ENCODE peak calls at places on chromosome 6, in five cellular contexts. W is neural progenitor cell, S is pancreas, D is spleen, J is adrenal gland. K is an unnamed sample. For H3K36me3, the result is how much of the 10 kb centered on the place peaks cover.

GRCh38 chr6:116088946-116089345 is 11.7 kb upstream of the NT5DC1 start:
- DNase-seq in W (no peak), J (no peak), S (no peak), D (no peak), K (no peak)

GRCh38 chr6:137923866-137924616 is 57.0 kb downstream of the TNFAIP3 start:
- DNase-seq in J (no peak), D (no peak), S (no peak), W (no peak), K (no peak)

GRCh38 chr6:37624606-37625574 is 72.8 kb downstream of the MDGA1 start:
- DNase-seq in W (no peak), J (peak), S (peak), D (peak), K (peak)

GRCh38 chr6:958531-958930 is 265.6 kb upstream of the EXOC2 start:
- DNase-seq in D (no peak), J (no peak), W (no peak), S (no peak), K (no peak)

GRCh38 chr6:3540980-3541379 is 84.1 kb upstream of the SLC22A23 start:
- DNase-seq in D (no peak), J (no peak), W (no peak), S (no peak), K (no peak)

GRCh38 chr6:133033263-133033662 is 207.9 kb upstream of the EYA4 start:
- DNase-seq in J (no peak), D (no peak), S (no peak), W (no peak), K (peak)

GRCh38 chr6:137206562-137206961 is 12.6 kb downstream of the IFNGR1 start:
- DNase-seq in S (no peak), W (no peak), J (no peak), D (no peak), K (no peak)

GRCh38 chr6:105179244-105180065 is at the start of gene POPDC3:
- DNase-seq in J (no peak), W (peak), D (no peak), S (peak), K (no peak)

GRCh38 chr6:111256646-111257045 is 169.3 kb downstream of the SLC16A10 start:
- DNase-seq in D (no peak), J (no peak), S (no peak), W (no peak), K (no peak)

GRCh38 chr6:46781478-46782378 is 11.5 kb upstream of the MEP1A start:
- DNase-seq in D (no peak), S (no peak), W (peak), J (peak), K (no peak)

GRCh38 chr6:16102208-16102607 is 26.7 kb upstream of the MYLIP start:
- DNase-seq in D (no peak), J (no peak), S (no peak), W (peak), K (no peak)

GRCh38 chr6:132483779-132484679 is 28.9 kb downstream of the STX7 start:
- DNase-seq in S (no peak), D (no peak), W (peak), J (peak), K (peak)

GRCh38 chr6:155436981-155437749 is 18.5 kb downstream of the NOX3 start:
- DNase-seq in D (no peak), S (no peak), J (peak), W (no peak), K (no peak)

GRCh38 chr6:39452306-39452705 is 129.8 kb upstream of the KCNK16 start:
- DNase-seq in J (no peak), D (no peak), S (no peak), W (no peak), K (peak)

GRCh38 chr6:115891111-115891669 is 169.5 kb downstream of the FRK start:
- DNase-seq in S (no peak), W (no peak), D (no peak), J (no peak), K (peak)

GRCh38 chr6:166156942-166157341 is 10.7 kb downstream of the TBXT start:
- DNase-seq in W (peak), S (no peak), J (no peak), D (no peak), K (no peak)

GRCh38 chr6:115078555-115078954 is 735.7 kb upstream of the HS3ST5 start:
- DNase-seq in W (no peak), D (no peak), S (no peak), J (no peak), K (no peak)

GRCh38 chr6:112235956-112236355 is 18.4 kb downstream of the LAMA4 start:
- DNase-seq in S (no peak), W (no peak), J (no peak), D (no peak), K (no peak)

GRCh38 chr6:31092769-31093505 is 19.4 kb downstream of the C6orf15 start:
- DNase-seq in S (no peak), J (no peak), D (no peak), W (no peak), K (no peak)

GRCh38 chr6:117776441-117776840 is 101.2 kb downstream of the NUS1 start:
- DNase-seq in W (no peak), S (no peak), J (no peak), D (no peak), K (no peak)

GRCh38 chr6:10745116-10745515 is 2.5 kb upstream of the TMEM14B start:
- DNase-seq in W (no peak), J (no peak), S (no peak), D (no peak), K (no peak)

GRCh38 chr6:10743514-10743913 is 4.1 kb upstream of the TMEM14B start:
- DNase-seq in S (no peak), W (no peak), J (no peak), D (no peak), K (no peak)

GRCh38 chr6:10740061-10740460 is 7.5 kb upstream of the TMEM14B start:
- DNase-seq in S (no peak), W (no peak), J (peak), D (no peak), K (no peak)

GRCh38 chr6:10746915-10747250 is 722 bp upstream of the TMEM14B start:
- DNase-seq in J (no peak), S (no peak), W (no peak), D (no peak), K (no peak)

GRCh38 chr6:10742251-10742650 is 5.4 kb upstream of the TMEM14B start:
- DNase-seq in W (no peak), J (no peak), S (no peak), D (no peak), K (no peak)
- H3K4me3 ChIP-seq in W (no peak), J (no peak), S (no peak), D (no peak), K (no peak)

DNA sequence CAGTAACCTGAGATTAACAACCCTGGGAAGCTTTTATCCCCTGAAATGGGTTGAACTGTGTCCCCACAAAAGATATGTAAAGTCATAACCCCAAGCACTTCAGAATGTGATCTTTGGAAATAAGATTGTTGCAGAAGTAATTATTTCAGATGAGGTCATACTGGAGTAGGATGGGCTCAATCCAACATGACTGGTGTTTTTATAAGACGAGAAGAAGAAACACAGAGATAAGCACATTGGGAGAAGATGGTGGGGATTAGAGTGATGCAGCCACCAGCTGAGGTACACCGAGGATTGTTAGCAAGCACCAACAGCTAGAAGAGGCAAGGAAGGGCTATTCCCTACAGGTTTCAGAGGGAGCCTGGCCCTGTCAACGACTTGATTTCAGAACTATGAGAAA is 12.5 kb upstream of the RNF217 start:
- DNase-seq in S (no peak), W (no peak), J (no peak), D (no peak), K (no peak)
- H3K36me3 ChIP-seq in S (under half), W (under half), J (under half), D (under half), K (under half)

GRCh38 chr6:85450578-85450884 is 648 bp downstream of the NT5E start:
- DNase-seq in J (no peak), D (no peak), W (no peak), S (no peak), K (no peak)
- TF ChIP-seq CTCF in J (no peak), D (no peak), W (peak), S (no peak), K (no peak)

DNA sequence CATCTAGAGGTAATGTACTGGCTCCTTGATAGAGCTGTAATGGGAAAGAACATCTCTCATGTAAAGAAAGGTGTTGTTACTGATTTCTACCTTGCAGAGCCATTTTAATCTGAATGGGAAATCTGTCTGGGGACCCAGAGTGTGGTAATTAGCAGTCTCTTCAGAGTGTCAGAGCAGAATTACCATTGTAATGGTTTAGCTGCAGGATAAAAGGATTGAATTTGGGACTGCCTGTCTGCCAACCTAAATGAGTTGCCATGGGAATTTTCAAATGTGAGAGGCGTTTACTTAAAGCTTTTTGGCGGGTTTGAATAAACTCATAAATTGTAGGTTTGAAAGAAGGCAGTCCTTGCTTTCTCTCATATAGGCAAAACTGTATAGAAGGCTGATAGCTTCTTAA is 128.8 kb downstream of the QKI start:
- DNase-seq in W (peak), S (no peak), J (no peak), D (no peak), K (no peak)
- H3K4me3 ChIP-seq in W (peak), S (no peak), J (no peak), D (no peak), K (no peak)

GRCh38 chr6:33584700-33585402 is 4.8 kb upstream of the BAK1 start:
- DNase-seq in S (no peak), D (peak), W (no peak), J (no peak), K (no peak)
- H3K36me3 ChIP-seq in S (under half), D (under half), W (under half), J (under half), K (under half)